ENCODE peak calls at places on chromosomes 13 and 19, in four cellular contexts. One of them, this sample, is unnamed.

GRCh38 chr13:105363747-105364177 is 1171.7 kb downstream of the EFNB2 start:
- DNase-seq in epithelial cell of esophagus: peak; percentile 2
- DNase-seq in GM10248: no peak
- DNase-seq in PC-3: no peak
- DNase-seq in this sample: no peak

GRCh38 chr19:46265217-46265828 is 31.5 kb upstream of the HIF3A start:
- DNase-seq in epithelial cell of esophagus: peak; percentile 84
- DNase-seq in GM10248: peak; percentile 73
- DNase-seq in PC-3: peak; percentile 75
- DNase-seq in this sample: peak; percentile 90

GRCh38 chr19:35752746-35753350 is 4.0 kb downstream of the HSPB6 start:
- DNase-seq in epithelial cell of esophagus: no peak
- DNase-seq in GM10248: no peak
- DNase-seq in PC-3: no peak
- DNase-seq in this sample: no peak

GRCh38 chr19:49342291-49342721 is 7.1 kb downstream of the CD37 start:
- DNase-seq in epithelial cell of esophagus: no peak
- DNase-seq in GM10248: peak; percentile 19
- DNase-seq in PC-3: no peak
- DNase-seq in this sample: no peak

GRCh38 chr19:50719566-50719965 is at the start of gene SHANK1:
- DNase-seq in epithelial cell of esophagus: no peak
- DNase-seq in GM10248: no peak
- DNase-seq in PC-3: no peak
- DNase-seq in this sample: no peak

GRCh38 chr19:5805465-5806132 is 732 bp downstream of the NRTN start:
- DNase-seq in epithelial cell of esophagus: peak; percentile 51
- DNase-seq in GM10248: peak; percentile 74
- DNase-seq in PC-3: peak; percentile 82
- DNase-seq in this sample: peak; percentile 72

GRCh38 chr19:33464010-33464732 is 57.4 kb downstream of the PEPD start:
- DNase-seq in epithelial cell of esophagus: no peak
- DNase-seq in GM10248: no peak
- DNase-seq in PC-3: no peak
- DNase-seq in this sample: no peak

GRCh38 chr13:30479154-30479553 is 13.4 kb upstream of the HMGB1 start:
- DNase-seq in epithelial cell of esophagus: no peak
- DNase-seq in GM10248: no peak
- DNase-seq in PC-3: no peak
- DNase-seq in this sample: no peak

GRCh38 chr13:78022164-78022877 is 103.7 kb upstream of the EDNRB start:
- DNase-seq in epithelial cell of esophagus: peak; percentile 82
- DNase-seq in GM10248: peak; percentile 56
- DNase-seq in PC-3: peak; percentile 59
- DNase-seq in this sample: peak; percentile 41

GRCh38 chr19:29404951-29405727 is 120.7 kb upstream of the VSTM2B start:
- DNase-seq in epithelial cell of esophagus: peak; percentile 13
- DNase-seq in GM10248: no peak
- DNase-seq in PC-3: peak; percentile 1
- DNase-seq in this sample: no peak

GRCh38 chr13:42574011-42574410 is at the start of gene TNFSF11:
- DNase-seq in epithelial cell of esophagus: peak; percentile 14
- DNase-seq in GM10248: peak; percentile 59
- DNase-seq in PC-3: no peak
- DNase-seq in this sample: no peak

GRCh38 chr13:50244355-50244912 is 229.2 kb downstream of the KCNRG start:
- DNase-seq in epithelial cell of esophagus: no peak
- DNase-seq in GM10248: no peak
- DNase-seq in PC-3: no peak
- DNase-seq in this sample: no peak

GRCh38 chr13:39054112-39054511 is 15.9 kb downstream of the NHLRC3 start:
- DNase-seq in epithelial cell of esophagus: no peak
- DNase-seq in GM10248: no peak
- DNase-seq in PC-3: no peak
- DNase-seq in this sample: no peak

GRCh38 chr13:39052944-39053343 is 14.7 kb downstream of the NHLRC3 start:
- DNase-seq in epithelial cell of esophagus: no peak
- DNase-seq in GM10248: no peak
- DNase-seq in PC-3: no peak
- DNase-seq in this sample: no peak

GRCh38 chr13:39048806-39049205 is 10.6 kb downstream of the NHLRC3 start:
- DNase-seq in epithelial cell of esophagus: no peak
- DNase-seq in GM10248: no peak
- DNase-seq in PC-3: no peak
- DNase-seq in this sample: no peak

GRCh38 chr13:39049274-39049673 is 11.0 kb downstream of the NHLRC3 start:
- DNase-seq in epithelial cell of esophagus: peak; percentile 39
- DNase-seq in GM10248: no peak
- DNase-seq in PC-3: no peak
- DNase-seq in this sample: no peak

GRCh38 chr13:39051157-39051556 is 12.9 kb downstream of the NHLRC3 start:
- DNase-seq in epithelial cell of esophagus: peak; percentile 40
- DNase-seq in GM10248: peak; percentile 23
- DNase-seq in PC-3: peak; percentile 52
- DNase-seq in this sample: peak; percentile 45
- TF ChIP-seq CTCF in epithelial cell of esophagus: peak; percentile 48
- TF ChIP-seq CTCF in GM10248: peak; percentile 46
- TF ChIP-seq CTCF in PC-3: peak; percentile 61
- TF ChIP-seq CTCF in this sample: peak; percentile 51

GRCh38 chr19:1318678-1319471 is 33.2 kb downstream of the EFNA2 start:
- DNase-seq in epithelial cell of esophagus: no peak
- DNase-seq in GM10248: no peak
- DNase-seq in PC-3: no peak
- DNase-seq in this sample: no peak
- TF ChIP-seq CTCF in epithelial cell of esophagus: no peak
- TF ChIP-seq CTCF in GM10248: no peak
- TF ChIP-seq CTCF in PC-3: no peak
- TF ChIP-seq CTCF in this sample: no peak

GRCh38 chr19:4557186-4557970 is 2.1 kb downstream of the SEMA6B start:
- DNase-seq in epithelial cell of esophagus: no peak
- DNase-seq in GM10248: no peak
- DNase-seq in PC-3: peak; percentile 59
- DNase-seq in this sample: peak; percentile 59
- TF ChIP-seq CTCF in epithelial cell of esophagus: peak; percentile 37
- TF ChIP-seq CTCF in GM10248: peak; percentile 45
- TF ChIP-seq CTCF in PC-3: peak; percentile 66
- TF ChIP-seq CTCF in this sample: peak; percentile 16

DNA sequence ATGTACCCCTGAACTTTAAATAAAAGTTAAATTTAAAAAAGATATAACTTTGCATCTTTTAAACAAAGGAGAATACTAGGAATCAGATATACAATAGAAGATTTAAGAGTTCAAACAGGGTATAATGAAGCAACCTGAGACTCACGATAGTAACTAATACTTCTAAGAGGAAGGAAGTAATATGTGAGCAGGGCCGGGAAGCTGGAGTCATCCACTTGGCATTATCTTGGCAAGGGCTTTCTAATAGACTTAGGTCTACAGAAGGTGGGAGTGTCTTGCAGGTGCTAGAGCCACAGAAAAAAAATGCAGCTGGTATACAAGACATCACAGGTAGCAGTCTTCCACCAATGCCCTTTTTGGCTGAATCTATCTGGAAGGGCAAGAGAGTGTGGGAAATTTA is 231.9 kb downstream of the KCTD12 start:
- DNase-seq in epithelial cell of esophagus: peak; percentile 51
- DNase-seq in GM10248: no peak
- DNase-seq in PC-3: no peak
- DNase-seq in this sample: no peak
- TF ChIP-seq CTCF in epithelial cell of esophagus: no peak
- TF ChIP-seq CTCF in GM10248: no peak
- TF ChIP-seq CTCF in PC-3: no peak
- TF ChIP-seq CTCF in this sample: no peak

GRCh38 chr19:3545669-3546034 is 6.7 kb downstream of the TEKTIP1 start:
- DNase-seq in epithelial cell of esophagus: no peak
- DNase-seq in GM10248: no peak
- DNase-seq in PC-3: no peak
- DNase-seq in this sample: no peak

GRCh38 chr19:3547767-3548282 is 8.9 kb downstream of the TEKTIP1 start:
- DNase-seq in epithelial cell of esophagus: no peak
- DNase-seq in GM10248: no peak
- DNase-seq in PC-3: no peak
- DNase-seq in this sample: no peak

GRCh38 chr19:3546119-3546518 is 7.1 kb downstream of the TEKTIP1 start:
- DNase-seq in epithelial cell of esophagus: no peak
- DNase-seq in GM10248: no peak
- DNase-seq in PC-3: no peak
- DNase-seq in this sample: no peak

GRCh38 chr19:3548594-3548993 is 8.8 kb downstream of the MFSD12 start:
- DNase-seq in epithelial cell of esophagus: no peak
- DNase-seq in GM10248: no peak
- DNase-seq in PC-3: no peak
- DNase-seq in this sample: no peak

DNA sequence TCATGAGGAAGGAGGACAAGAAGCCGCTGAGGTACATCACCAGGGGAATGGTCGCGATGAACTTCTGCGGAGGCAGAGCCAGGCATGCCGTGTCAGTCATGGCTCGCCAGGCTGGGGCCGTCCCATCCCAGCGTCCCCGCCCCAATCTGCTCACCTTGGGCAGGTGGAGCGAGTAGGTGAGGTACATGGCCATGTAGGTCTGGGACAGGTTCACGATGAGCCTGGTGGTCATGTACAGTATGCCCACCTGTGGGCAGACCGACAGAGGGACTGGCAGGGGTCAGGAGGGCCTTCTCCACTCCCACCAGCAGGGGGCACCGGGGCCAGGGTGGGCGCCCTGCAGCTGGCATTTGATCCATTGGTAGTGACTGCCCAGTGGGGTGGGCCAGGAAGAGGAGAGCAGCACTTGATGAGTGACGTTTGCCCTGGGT is 8.3 kb downstream of the TEKTIP1 start:
- DNase-seq in epithelial cell of esophagus: no peak
- DNase-seq in GM10248: no peak
- DNase-seq in PC-3: peak; percentile 24
- DNase-seq in this sample: peak; percentile 45
- TF ChIP-seq CTCF in epithelial cell of esophagus: peak; percentile 52
- TF ChIP-seq CTCF in GM10248: peak; percentile 45
- TF ChIP-seq CTCF in PC-3: peak; percentile 60
- TF ChIP-seq CTCF in this sample: peak; percentile 65

DNA sequence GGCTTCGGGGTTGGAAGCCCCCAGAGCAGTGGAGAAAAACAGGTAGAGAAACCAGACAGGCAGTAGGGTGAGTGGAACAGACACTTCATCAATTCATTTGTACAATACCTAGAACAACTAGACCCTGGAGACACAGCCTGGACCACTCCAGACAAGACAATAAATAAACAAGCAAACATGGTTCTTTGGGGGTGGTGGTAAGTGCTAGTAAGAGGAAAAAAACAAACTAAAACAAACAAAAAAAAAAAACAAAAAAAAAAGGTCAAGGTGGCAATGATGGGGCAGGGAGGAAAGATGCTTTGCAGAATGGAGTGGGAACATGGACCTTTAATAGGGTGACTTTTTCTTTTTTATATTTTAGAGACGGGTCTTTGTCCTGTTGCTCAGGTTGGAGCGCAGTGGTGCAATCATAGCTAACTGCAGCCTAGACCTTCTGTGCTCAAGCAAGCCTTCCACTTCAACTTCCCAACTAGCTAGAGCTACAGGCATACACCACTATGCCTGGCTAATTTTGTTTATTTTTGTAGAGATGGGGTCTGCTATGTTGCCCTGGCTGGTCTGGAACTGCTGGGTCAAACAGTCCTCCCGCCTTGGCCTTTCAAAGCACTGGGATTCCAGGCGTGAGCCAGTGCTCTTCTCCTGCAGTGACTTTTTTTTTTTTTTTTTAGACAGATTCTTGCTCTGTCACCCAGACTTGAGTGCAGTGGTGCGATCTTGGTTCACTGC is 3.1 kb downstream of the JUNB start:
- DNase-seq in epithelial cell of esophagus: no peak
- DNase-seq in GM10248: no peak
- DNase-seq in PC-3: peak; percentile 9
- DNase-seq in this sample: no peak
- TF ChIP-seq CTCF in epithelial cell of esophagus: no peak
- TF ChIP-seq CTCF in GM10248: no peak
- TF ChIP-seq CTCF in PC-3: no peak
- TF ChIP-seq CTCF in this sample: no peak

DNA sequence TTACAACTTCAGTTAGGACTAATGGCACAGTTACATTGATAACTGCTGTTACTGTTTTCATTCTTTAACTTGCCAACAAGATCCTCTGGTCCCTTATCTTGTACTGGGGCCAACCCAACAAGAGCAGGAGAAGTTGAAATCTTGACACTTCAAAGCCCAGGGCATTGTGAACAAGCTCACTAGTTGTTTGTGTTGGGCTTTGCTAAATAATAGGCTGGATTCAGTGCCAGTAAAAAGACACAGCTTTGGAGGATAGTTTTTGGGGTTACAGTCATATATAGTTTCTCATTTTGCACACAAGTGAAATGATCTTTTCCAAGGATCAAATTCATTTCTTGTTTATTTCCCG is 30.3 kb upstream of the LRCH1 start:
- DNase-seq in epithelial cell of esophagus: no peak
- DNase-seq in GM10248: no peak
- DNase-seq in PC-3: no peak
- DNase-seq in this sample: no peak
- TF ChIP-seq CTCF in epithelial cell of esophagus: no peak
- TF ChIP-seq CTCF in GM10248: no peak
- TF ChIP-seq CTCF in PC-3: no peak
- TF ChIP-seq CTCF in this sample: no peak

DNA sequence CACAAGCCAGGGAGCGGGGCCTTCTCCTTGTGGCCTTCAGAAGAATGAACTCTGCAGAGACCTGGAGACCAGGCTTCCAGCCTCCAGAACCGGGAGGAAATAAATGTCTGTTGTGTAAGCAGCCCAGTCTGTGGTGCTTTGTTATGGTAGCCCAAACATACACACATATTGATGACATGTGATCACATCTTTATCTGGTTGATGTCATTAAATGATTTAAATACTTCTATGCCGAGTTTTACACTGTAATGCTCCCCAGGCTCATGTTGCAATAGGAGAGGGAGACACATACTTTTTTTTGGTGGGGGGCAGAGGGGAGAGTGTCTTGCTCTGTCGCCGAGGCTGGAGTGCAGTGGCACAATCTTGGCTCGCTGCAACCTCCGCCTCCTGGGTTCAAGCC is 188.0 kb upstream of the IRS2 start:
- DNase-seq in epithelial cell of esophagus: no peak
- DNase-seq in GM10248: no peak
- DNase-seq in PC-3: no peak
- DNase-seq in this sample: no peak
- TF ChIP-seq CTCF in epithelial cell of esophagus: no peak
- TF ChIP-seq CTCF in GM10248: no peak
- TF ChIP-seq CTCF in PC-3: no peak
- TF ChIP-seq CTCF in this sample: no peak

GRCh38 chr19:57410748-57411671 is at the start of gene ZNF17:
- DNase-seq in epithelial cell of esophagus: peak; percentile 97
- DNase-seq in GM10248: peak; percentile 94
- DNase-seq in PC-3: peak; percentile 97
- DNase-seq in this sample: peak; percentile 96

GRCh38 chr19:57403737-57404537 is 7.0 kb upstream of the ZNF17 start:
- DNase-seq in epithelial cell of esophagus: no peak
- DNase-seq in GM10248: no peak
- DNase-seq in PC-3: no peak
- DNase-seq in this sample: no peak

GRCh38 chr19:57406516-57407123 is 4.3 kb upstream of the ZNF17 start:
- DNase-seq in epithelial cell of esophagus: peak; percentile 82
- DNase-seq in GM10248: peak; percentile 76
- DNase-seq in PC-3: peak; percentile 76
- DNase-seq in this sample: peak; percentile 56
- TF ChIP-seq CTCF in epithelial cell of esophagus: peak; percentile 94
- TF ChIP-seq CTCF in GM10248: peak; percentile 81
- TF ChIP-seq CTCF in PC-3: peak; percentile 95
- TF ChIP-seq CTCF in this sample: peak; percentile 78

GRCh38 chr19:1811942-1812425 is at the start of gene ATP8B3:
- DNase-seq in epithelial cell of esophagus: no peak
- DNase-seq in GM10248: peak; percentile 100
- DNase-seq in PC-3: no peak
- DNase-seq in this sample: no peak
- TF ChIP-seq CTCF in epithelial cell of esophagus: no peak
- TF ChIP-seq CTCF in GM10248: no peak
- TF ChIP-seq CTCF in PC-3: peak; percentile 32
- TF ChIP-seq CTCF in this sample: no peak

This sample was measured in MCF 10A.